ENCODE peak calls at places on chromosomes 5 and 9, in six cellular contexts. One of them, this sample, is unnamed.
A peak's percentile ranks its signal among the peaks of the same experiment; 100 is the strongest.

GRCh38 chr5:97979740-97980139 is 793.7 kb upstream of the RGMB start:
- DNase-seq in suprapubic skin: no peak
- DNase-seq in endodermal cell: no peak
- DNase-seq in thyroid gland: no peak
- DNase-seq in upper lobe of right lung: no peak
- DNase-seq in ascending aorta: no peak
- DNase-seq in this sample: no peak

GRCh38 chr9:122904466-122904822 is 715 bp downstream of the RC3H2 start:
- DNase-seq in suprapubic skin: no peak
- DNase-seq in endodermal cell: peak; percentile 86
- DNase-seq in thyroid gland: peak; percentile 42
- DNase-seq in upper lobe of right lung: peak; percentile 69
- DNase-seq in ascending aorta: peak; percentile 67
- DNase-seq in this sample: no peak

GRCh38 chr5:132830436-132831094 is at the start of gene SHROOM1:
- DNase-seq in suprapubic skin: no peak
- DNase-seq in endodermal cell: peak; percentile 86
- DNase-seq in thyroid gland: peak; percentile 74
- DNase-seq in upper lobe of right lung: peak; percentile 92
- DNase-seq in ascending aorta: peak; percentile 82
- DNase-seq in this sample: no peak

GRCh38 chr9:137605146-137606004 is at the start of gene ARRDC1:
- DNase-seq in suprapubic skin: peak; percentile 96
- DNase-seq in endodermal cell: peak; percentile 99
- DNase-seq in thyroid gland: peak; percentile 97
- DNase-seq in upper lobe of right lung: peak; percentile 98
- DNase-seq in ascending aorta: peak; percentile 97
- DNase-seq in this sample: no peak

GRCh38 chr9:16230731-16231130 is 639.7 kb downstream of the BNC2 start:
- DNase-seq in suprapubic skin: no peak
- DNase-seq in endodermal cell: no peak
- DNase-seq in thyroid gland: peak; percentile 86
- DNase-seq in upper lobe of right lung: no peak
- DNase-seq in ascending aorta: no peak
- DNase-seq in this sample: no peak

GRCh38 chr5:172683696-172684464 is 42.8 kb downstream of the NEURL1B start:
- DNase-seq in suprapubic skin: no peak
- DNase-seq in endodermal cell: peak; percentile 75
- DNase-seq in thyroid gland: no peak
- DNase-seq in upper lobe of right lung: no peak
- DNase-seq in ascending aorta: no peak
- DNase-seq in this sample: no peak

GRCh38 chr9:81118416-81118815 is 570.9 kb downstream of the TLE1 start:
- DNase-seq in suprapubic skin: no peak
- DNase-seq in endodermal cell: no peak
- DNase-seq in thyroid gland: no peak
- DNase-seq in upper lobe of right lung: no peak
- DNase-seq in ascending aorta: no peak
- DNase-seq in this sample: no peak

GRCh38 chr5:84861306-84861705 is 476.6 kb upstream of the EDIL3 start:
- DNase-seq in suprapubic skin: no peak
- DNase-seq in endodermal cell: no peak
- DNase-seq in thyroid gland: no peak
- DNase-seq in upper lobe of right lung: no peak
- DNase-seq in ascending aorta: no peak
- DNase-seq in this sample: no peak

GRCh38 chr9:69674741-69675438 is 2.7 kb upstream of the APBA1 start:
- DNase-seq in suprapubic skin: no peak
- DNase-seq in endodermal cell: no peak
- DNase-seq in thyroid gland: no peak
- DNase-seq in upper lobe of right lung: no peak
- DNase-seq in ascending aorta: no peak
- DNase-seq in this sample: peak; percentile 78

GRCh38 chr9:107707915-107708441 is 218.4 kb upstream of the KLF4 start:
- DNase-seq in suprapubic skin: no peak
- DNase-seq in endodermal cell: no peak
- DNase-seq in thyroid gland: no peak
- DNase-seq in upper lobe of right lung: no peak
- DNase-seq in ascending aorta: no peak
- DNase-seq in this sample: no peak

GRCh38 chr5:163534476-163535172 is 29.2 kb downstream of the MAT2B start:
- DNase-seq in suprapubic skin: no peak
- DNase-seq in endodermal cell: peak; percentile 48
- DNase-seq in thyroid gland: no peak
- DNase-seq in upper lobe of right lung: no peak
- DNase-seq in ascending aorta: no peak
- DNase-seq in this sample: no peak

GRCh38 chr5:32170303-32171170 is 3.6 kb downstream of the GOLPH3 start:
- DNase-seq in suprapubic skin: no peak
- DNase-seq in endodermal cell: no peak
- DNase-seq in thyroid gland: no peak
- DNase-seq in upper lobe of right lung: no peak
- DNase-seq in ascending aorta: no peak
- DNase-seq in this sample: peak; percentile 52

GRCh38 chr9:100196215-100196614 is 97.2 kb downstream of the INVS start:
- DNase-seq in suprapubic skin: no peak
- DNase-seq in endodermal cell: no peak
- DNase-seq in thyroid gland: no peak
- DNase-seq in upper lobe of right lung: no peak
- DNase-seq in ascending aorta: no peak
- DNase-seq in this sample: no peak

GRCh38 chr9:131484560-131485185 is 18.0 kb upstream of the POMT1 start:
- DNase-seq in suprapubic skin: no peak
- DNase-seq in endodermal cell: no peak
- DNase-seq in thyroid gland: no peak
- DNase-seq in upper lobe of right lung: peak; percentile 40
- DNase-seq in ascending aorta: no peak
- DNase-seq in this sample: no peak

GRCh38 chr5:135703026-135703550 is 124.3 kb upstream of the CXCL14 start:
- DNase-seq in suprapubic skin: no peak
- DNase-seq in endodermal cell: peak; percentile 59
- DNase-seq in thyroid gland: no peak
- DNase-seq in upper lobe of right lung: no peak
- DNase-seq in ascending aorta: no peak
- DNase-seq in this sample: no peak
- H3K4me3 ChIP-seq in suprapubic skin: no peak overlapping the region
- H3K4me3 ChIP-seq in endodermal cell: no peak overlapping the region
- H3K4me3 ChIP-seq in thyroid gland: no peak overlapping the region
- H3K4me3 ChIP-seq in upper lobe of right lung: no peak overlapping the region
- H3K4me3 ChIP-seq in ascending aorta: no peak overlapping the region
- H3K4me3 ChIP-seq in this sample: no peak overlapping the region

GRCh38 chr5:54760182-54760935 is 225.0 kb downstream of the ESM1 start:
- DNase-seq in suprapubic skin: no peak
- DNase-seq in endodermal cell: no peak
- DNase-seq in thyroid gland: no peak
- DNase-seq in upper lobe of right lung: no peak
- DNase-seq in ascending aorta: no peak
- DNase-seq in this sample: no peak
- H3K4me3 ChIP-seq in suprapubic skin: no peak overlapping the region
- H3K4me3 ChIP-seq in endodermal cell: no peak overlapping the region
- H3K4me3 ChIP-seq in thyroid gland: no peak overlapping the region
- H3K4me3 ChIP-seq in upper lobe of right lung: no peak overlapping the region
- H3K4me3 ChIP-seq in ascending aorta: no peak overlapping the region
- H3K4me3 ChIP-seq in this sample: no peak overlapping the region

GRCh38 chr9:124791106-124791505 is 14.2 kb downstream of the OLFML2A start:
- DNase-seq in suprapubic skin: no peak
- DNase-seq in endodermal cell: no peak
- DNase-seq in thyroid gland: no peak
- DNase-seq in upper lobe of right lung: peak; percentile 11
- DNase-seq in ascending aorta: no peak
- DNase-seq in this sample: no peak

GRCh38 chr9:124792257-124792975 is 15.5 kb downstream of the OLFML2A start:
- DNase-seq in suprapubic skin: no peak
- DNase-seq in endodermal cell: no peak
- DNase-seq in thyroid gland: no peak
- DNase-seq in upper lobe of right lung: no peak
- DNase-seq in ascending aorta: no peak
- DNase-seq in this sample: no peak

GRCh38 chr9:124792976-124793594 is 16.2 kb downstream of the OLFML2A start:
- DNase-seq in suprapubic skin: no peak
- DNase-seq in endodermal cell: no peak
- DNase-seq in thyroid gland: peak; percentile 64
- DNase-seq in upper lobe of right lung: no peak
- DNase-seq in ascending aorta: no peak
- DNase-seq in this sample: no peak

GRCh38 chr9:124788542-124789217 is 11.7 kb downstream of the OLFML2A start:
- DNase-seq in suprapubic skin: peak; percentile 69
- DNase-seq in endodermal cell: peak; percentile 37
- DNase-seq in thyroid gland: no peak
- DNase-seq in upper lobe of right lung: peak; percentile 16
- DNase-seq in ascending aorta: peak; percentile 18
- DNase-seq in this sample: no peak

DNA sequence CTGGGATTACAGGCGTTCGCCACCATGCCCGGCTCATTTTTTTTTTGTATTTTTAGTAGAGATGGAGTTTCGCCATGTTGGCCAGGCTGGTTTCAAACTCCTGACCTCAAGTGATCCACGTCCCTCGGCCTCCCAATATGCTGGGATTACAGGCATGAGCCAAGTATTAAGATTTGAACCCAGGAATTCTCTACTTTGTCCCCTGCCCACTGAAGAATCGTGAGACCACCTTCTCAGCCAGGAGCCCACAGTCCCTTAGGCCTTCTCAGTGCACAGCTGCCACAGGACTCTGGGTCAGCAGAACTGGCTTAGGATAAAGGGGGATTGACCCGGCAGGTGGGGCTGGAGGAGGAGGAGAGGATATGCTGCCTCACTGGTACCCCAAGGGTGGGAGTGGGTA is 13.4 kb downstream of the OLFML2A start:
- DNase-seq in suprapubic skin: no peak
- DNase-seq in endodermal cell: no peak
- DNase-seq in thyroid gland: no peak
- DNase-seq in upper lobe of right lung: no peak
- DNase-seq in ascending aorta: no peak
- DNase-seq in this sample: no peak
- H3K4me3 ChIP-seq in suprapubic skin: no peak overlapping the region
- H3K4me3 ChIP-seq in endodermal cell: no peak overlapping the region
- H3K4me3 ChIP-seq in thyroid gland: no peak overlapping the region
- H3K4me3 ChIP-seq in upper lobe of right lung: no peak overlapping the region
- H3K4me3 ChIP-seq in ascending aorta: no peak overlapping the region
- H3K4me3 ChIP-seq in this sample: no peak overlapping the region

GRCh38 chr5:180811623-180812119 is 9.1 kb upstream of the MGAT1 start:
- DNase-seq in suprapubic skin: peak; percentile 61
- DNase-seq in endodermal cell: peak; percentile 50
- DNase-seq in thyroid gland: no peak
- DNase-seq in upper lobe of right lung: peak; percentile 60
- DNase-seq in ascending aorta: peak; percentile 63
- DNase-seq in this sample: no peak
- H3K4me3 ChIP-seq in suprapubic skin: peak overlapping the region; percentile 58
- H3K4me3 ChIP-seq in endodermal cell: peak overlapping the region; percentile 93
- H3K4me3 ChIP-seq in thyroid gland: no peak overlapping the region
- H3K4me3 ChIP-seq in upper lobe of right lung: peak overlapping the region; percentile 64
- H3K4me3 ChIP-seq in ascending aorta: peak overlapping the region; percentile 70
- H3K4me3 ChIP-seq in this sample: no peak overlapping the region

GRCh38 chr5:178281321-178281720 is 48.7 kb upstream of the PHYKPL start:
- DNase-seq in suprapubic skin: no peak
- DNase-seq in endodermal cell: no peak
- DNase-seq in thyroid gland: no peak
- DNase-seq in upper lobe of right lung: no peak
- DNase-seq in ascending aorta: no peak
- DNase-seq in this sample: no peak
- H3K4me3 ChIP-seq in suprapubic skin: no peak overlapping the region
- H3K4me3 ChIP-seq in endodermal cell: no peak overlapping the region
- H3K4me3 ChIP-seq in thyroid gland: no peak overlapping the region
- H3K4me3 ChIP-seq in upper lobe of right lung: no peak overlapping the region
- H3K4me3 ChIP-seq in ascending aorta: no peak overlapping the region
- H3K4me3 ChIP-seq in this sample: no peak overlapping the region

DNA sequence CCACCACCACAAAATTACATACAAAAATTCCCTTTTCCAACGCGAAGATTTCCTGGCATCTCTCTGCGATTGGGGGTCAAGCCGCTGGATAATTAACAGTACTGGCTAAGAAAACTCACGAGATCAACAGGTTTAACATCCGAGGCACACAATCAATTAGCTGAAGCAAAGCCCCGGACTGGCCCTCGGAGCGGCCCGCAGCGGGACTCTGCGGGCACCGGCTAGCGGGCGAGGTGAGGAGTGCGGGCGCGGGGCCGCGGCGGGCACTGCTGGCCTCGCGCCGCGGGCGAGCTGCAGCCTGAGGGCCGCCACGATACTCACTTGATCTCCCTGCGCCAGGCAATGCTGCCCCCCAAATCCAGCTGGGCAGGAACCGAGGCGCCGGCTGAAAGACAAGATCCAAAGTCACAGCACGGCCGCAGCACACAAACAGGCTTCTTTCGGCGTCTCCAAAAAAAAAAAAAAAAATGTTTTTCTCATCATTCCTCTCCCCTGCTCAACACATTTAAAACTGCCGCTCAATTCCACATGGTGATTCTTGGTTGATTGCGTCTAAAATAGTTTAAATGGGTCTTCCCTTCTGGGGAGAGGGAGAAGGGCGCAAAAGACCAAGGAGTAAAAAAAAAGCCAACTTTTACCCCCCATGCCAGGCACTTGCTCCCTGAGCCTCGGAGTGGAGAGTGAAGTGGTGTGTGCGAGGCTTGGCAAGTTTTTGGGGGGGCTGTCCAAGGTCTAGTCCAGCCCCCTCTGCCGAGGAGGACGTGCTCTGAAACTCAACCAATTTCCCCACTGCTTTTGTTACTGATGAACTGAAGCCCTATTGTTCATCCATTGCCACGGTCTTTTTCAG is 210.1 kb downstream of the MEF2C start:
- DNase-seq in suprapubic skin: no peak
- DNase-seq in endodermal cell: peak; percentile 91
- DNase-seq in thyroid gland: no peak
- DNase-seq in upper lobe of right lung: no peak
- DNase-seq in ascending aorta: no peak
- DNase-seq in this sample: no peak
- H3K4me3 ChIP-seq in suprapubic skin: no peak overlapping the region
- H3K4me3 ChIP-seq in endodermal cell: peak overlapping the region; percentile 46
- H3K4me3 ChIP-seq in thyroid gland: no peak overlapping the region
- H3K4me3 ChIP-seq in upper lobe of right lung: no peak overlapping the region
- H3K4me3 ChIP-seq in ascending aorta: no peak overlapping the region
- H3K4me3 ChIP-seq in this sample: no peak overlapping the region

GRCh38 chr5:171310816-171311697 is 2.0 kb downstream of the TLX3 start:
- DNase-seq in suprapubic skin: peak; percentile 75
- DNase-seq in endodermal cell: peak; percentile 82
- DNase-seq in thyroid gland: peak; percentile 12
- DNase-seq in upper lobe of right lung: peak; percentile 61
- DNase-seq in ascending aorta: peak; percentile 46
- DNase-seq in this sample: no peak
- H3K4me3 ChIP-seq in suprapubic skin: peak overlapping the region; percentile 35
- H3K4me3 ChIP-seq in endodermal cell: no peak overlapping the region
- H3K4me3 ChIP-seq in thyroid gland: no peak overlapping the region
- H3K4me3 ChIP-seq in upper lobe of right lung: no peak overlapping the region
- H3K4me3 ChIP-seq in ascending aorta: peak overlapping the region; percentile 56
- H3K4me3 ChIP-seq in this sample: no peak overlapping the region